ENCODE peak calls at places on chromosomes 4 and X, in five cellular contexts. One of them, this sample, is unnamed.

GRCh38 chrX:133699023-133699728 is 283.9 kb upstream of the GPC4 start:
- DNase-seq in stimulated activated naive CD8-positive, alpha-beta T cell treated with anti-CD3 and anti-CD28 coated beads, Interleukin-15, Interleukin-2, amounts not matched to agents 100 U/mL and 50 U/mL, for 24 hours: no peak
- DNase-seq in NCI-H1105: no peak
- DNase-seq in tibial nerve: no peak
- DNase-seq in effector CD4-positive, alpha-beta T cell: no peak
- DNase-seq in this sample: no peak

GRCh38 chrX:107025538-107025937 is 25.5 kb upstream of the MORC4 start:
- DNase-seq in stimulated activated naive CD8-positive, alpha-beta T cell treated with anti-CD3 and anti-CD28 coated beads, Interleukin-15, Interleukin-2, amounts not matched to agents 100 U/mL and 50 U/mL, for 24 hours: no peak
- DNase-seq in NCI-H1105: no peak
- DNase-seq in tibial nerve: no peak
- DNase-seq in effector CD4-positive, alpha-beta T cell: no peak
- DNase-seq in this sample: no peak

GRCh38 chr4:182877326-182877883 is 39.8 kb downstream of the DCTD start:
- DNase-seq in stimulated activated naive CD8-positive, alpha-beta T cell treated with anti-CD3 and anti-CD28 coated beads, Interleukin-15, Interleukin-2, amounts not matched to agents 100 U/mL and 50 U/mL, for 24 hours: no peak
- DNase-seq in NCI-H1105: no peak
- DNase-seq in tibial nerve: no peak
- DNase-seq in effector CD4-positive, alpha-beta T cell: no peak
- DNase-seq in this sample: no peak

GRCh38 chrX:9466711-9467110 is 1.9 kb downstream of the TBL1X start:
- DNase-seq in stimulated activated naive CD8-positive, alpha-beta T cell treated with anti-CD3 and anti-CD28 coated beads, Interleukin-15, Interleukin-2, amounts not matched to agents 100 U/mL and 50 U/mL, for 24 hours: no peak
- DNase-seq in NCI-H1105: no peak
- DNase-seq in tibial nerve: no peak
- DNase-seq in effector CD4-positive, alpha-beta T cell: no peak
- DNase-seq in this sample: no peak

GRCh38 chr4:77481856-77482255 is 123.8 kb upstream of the CXCL13 start:
- DNase-seq in stimulated activated naive CD8-positive, alpha-beta T cell treated with anti-CD3 and anti-CD28 coated beads, Interleukin-15, Interleukin-2, amounts not matched to agents 100 U/mL and 50 U/mL, for 24 hours: no peak
- DNase-seq in NCI-H1105: no peak
- DNase-seq in tibial nerve: no peak
- DNase-seq in effector CD4-positive, alpha-beta T cell: no peak
- DNase-seq in this sample: no peak

GRCh38 chrX:108224727-108225455 is 133.3 kb downstream of the ATG4A start:
- DNase-seq in stimulated activated naive CD8-positive, alpha-beta T cell treated with anti-CD3 and anti-CD28 coated beads, Interleukin-15, Interleukin-2, amounts not matched to agents 100 U/mL and 50 U/mL, for 24 hours: no peak
- DNase-seq in NCI-H1105: no peak
- DNase-seq in tibial nerve: no peak
- DNase-seq in effector CD4-positive, alpha-beta T cell: no peak
- DNase-seq in this sample: no peak

GRCh38 chr4:48879561-48880442 is 26.8 kb downstream of the OCIAD2 start:
- DNase-seq in stimulated activated naive CD8-positive, alpha-beta T cell treated with anti-CD3 and anti-CD28 coated beads, Interleukin-15, Interleukin-2, amounts not matched to agents 100 U/mL and 50 U/mL, for 24 hours: no peak
- DNase-seq in NCI-H1105: no peak
- DNase-seq in tibial nerve: no peak
- DNase-seq in effector CD4-positive, alpha-beta T cell: no peak
- DNase-seq in this sample: no peak

GRCh38 chr4:7280906-7281305 is 88.6 kb downstream of the SORCS2 start:
- DNase-seq in stimulated activated naive CD8-positive, alpha-beta T cell treated with anti-CD3 and anti-CD28 coated beads, Interleukin-15, Interleukin-2, amounts not matched to agents 100 U/mL and 50 U/mL, for 24 hours: no peak
- DNase-seq in NCI-H1105: peak; percentile 68
- DNase-seq in tibial nerve: no peak
- DNase-seq in effector CD4-positive, alpha-beta T cell: no peak
- DNase-seq in this sample: no peak

GRCh38 chr4:142551513-142552280 is 294.4 kb downstream of the INPP4B start:
- DNase-seq in stimulated activated naive CD8-positive, alpha-beta T cell treated with anti-CD3 and anti-CD28 coated beads, Interleukin-15, Interleukin-2, amounts not matched to agents 100 U/mL and 50 U/mL, for 24 hours: no peak
- DNase-seq in NCI-H1105: no peak
- DNase-seq in tibial nerve: no peak
- DNase-seq in effector CD4-positive, alpha-beta T cell: no peak
- DNase-seq in this sample: no peak

GRCh38 chrX:65920620-65921019 is 119.3 kb downstream of the VSIG4 start:
- DNase-seq in stimulated activated naive CD8-positive, alpha-beta T cell treated with anti-CD3 and anti-CD28 coated beads, Interleukin-15, Interleukin-2, amounts not matched to agents 100 U/mL and 50 U/mL, for 24 hours: no peak
- DNase-seq in NCI-H1105: peak; percentile 75
- DNase-seq in tibial nerve: no peak
- DNase-seq in effector CD4-positive, alpha-beta T cell: no peak
- DNase-seq in this sample: no peak

GRCh38 chr4:177455591-177455990 is 13.4 kb upstream of the AGA start:
- DNase-seq in stimulated activated naive CD8-positive, alpha-beta T cell treated with anti-CD3 and anti-CD28 coated beads, Interleukin-15, Interleukin-2, amounts not matched to agents 100 U/mL and 50 U/mL, for 24 hours: no peak
- DNase-seq in NCI-H1105: peak; percentile 12
- DNase-seq in tibial nerve: no peak
- DNase-seq in effector CD4-positive, alpha-beta T cell: no peak
- DNase-seq in this sample: no peak

GRCh38 chr4:1974836-1975235 is 33.9 kb downstream of the NELFA start:
- DNase-seq in stimulated activated naive CD8-positive, alpha-beta T cell treated with anti-CD3 and anti-CD28 coated beads, Interleukin-15, Interleukin-2, amounts not matched to agents 100 U/mL and 50 U/mL, for 24 hours: no peak
- DNase-seq in NCI-H1105: no peak
- DNase-seq in tibial nerve: no peak
- DNase-seq in effector CD4-positive, alpha-beta T cell: no peak
- DNase-seq in this sample: no peak

GRCh38 chr4:176735300-176735699 is 57.4 kb downstream of the VEGFC start:
- DNase-seq in stimulated activated naive CD8-positive, alpha-beta T cell treated with anti-CD3 and anti-CD28 coated beads, Interleukin-15, Interleukin-2, amounts not matched to agents 100 U/mL and 50 U/mL, for 24 hours: no peak
- DNase-seq in NCI-H1105: no peak
- DNase-seq in tibial nerve: no peak
- DNase-seq in effector CD4-positive, alpha-beta T cell: no peak
- DNase-seq in this sample: no peak

GRCh38 chr4:53906786-53907185 is 157.6 kb downstream of the CHIC2 start:
- DNase-seq in stimulated activated naive CD8-positive, alpha-beta T cell treated with anti-CD3 and anti-CD28 coated beads, Interleukin-15, Interleukin-2, amounts not matched to agents 100 U/mL and 50 U/mL, for 24 hours: no peak
- DNase-seq in NCI-H1105: no peak
- DNase-seq in tibial nerve: no peak
- DNase-seq in effector CD4-positive, alpha-beta T cell: no peak
- DNase-seq in this sample: no peak

GRCh38 chr4:4443821-4444220 is 56.9 kb downstream of the NSG1 start:
- DNase-seq in stimulated activated naive CD8-positive, alpha-beta T cell treated with anti-CD3 and anti-CD28 coated beads, Interleukin-15, Interleukin-2, amounts not matched to agents 100 U/mL and 50 U/mL, for 24 hours: no peak
- DNase-seq in NCI-H1105: no peak
- DNase-seq in tibial nerve: no peak
- DNase-seq in effector CD4-positive, alpha-beta T cell: no peak
- DNase-seq in this sample: no peak

GRCh38 chr4:161554372-161554990 is 609.3 kb downstream of the FSTL5 start:
- DNase-seq in stimulated activated naive CD8-positive, alpha-beta T cell treated with anti-CD3 and anti-CD28 coated beads, Interleukin-15, Interleukin-2, amounts not matched to agents 100 U/mL and 50 U/mL, for 24 hours: no peak
- DNase-seq in NCI-H1105: no peak
- DNase-seq in tibial nerve: no peak
- DNase-seq in effector CD4-positive, alpha-beta T cell: no peak
- DNase-seq in this sample: no peak

GRCh38 chr4:119260528-119260927 is 48.0 kb downstream of the USP53 start:
- DNase-seq in stimulated activated naive CD8-positive, alpha-beta T cell treated with anti-CD3 and anti-CD28 coated beads, Interleukin-15, Interleukin-2, amounts not matched to agents 100 U/mL and 50 U/mL, for 24 hours: no peak
- DNase-seq in NCI-H1105: no peak
- DNase-seq in tibial nerve: no peak
- DNase-seq in effector CD4-positive, alpha-beta T cell: no peak
- DNase-seq in this sample: no peak

GRCh38 chr4:26288308-26288982 is 32.4 kb upstream of the RBPJ start:
- DNase-seq in stimulated activated naive CD8-positive, alpha-beta T cell treated with anti-CD3 and anti-CD28 coated beads, Interleukin-15, Interleukin-2, amounts not matched to agents 100 U/mL and 50 U/mL, for 24 hours: peak; percentile 20
- DNase-seq in NCI-H1105: no peak
- DNase-seq in tibial nerve: no peak
- DNase-seq in effector CD4-positive, alpha-beta T cell: no peak
- DNase-seq in this sample: peak; percentile 74

GRCh38 chrX:12241026-12241425 is 102.8 kb downstream of the FRMPD4 start:
- DNase-seq in stimulated activated naive CD8-positive, alpha-beta T cell treated with anti-CD3 and anti-CD28 coated beads, Interleukin-15, Interleukin-2, amounts not matched to agents 100 U/mL and 50 U/mL, for 24 hours: no peak
- DNase-seq in NCI-H1105: no peak
- DNase-seq in tibial nerve: no peak
- DNase-seq in effector CD4-positive, alpha-beta T cell: no peak
- DNase-seq in this sample: no peak

GRCh38 chrX:9928083-9928482 is 39.1 kb upstream of the CLDN34 start:
- DNase-seq in stimulated activated naive CD8-positive, alpha-beta T cell treated with anti-CD3 and anti-CD28 coated beads, Interleukin-15, Interleukin-2, amounts not matched to agents 100 U/mL and 50 U/mL, for 24 hours: no peak
- DNase-seq in NCI-H1105: peak; percentile 41
- DNase-seq in tibial nerve: no peak
- DNase-seq in effector CD4-positive, alpha-beta T cell: no peak
- DNase-seq in this sample: no peak

GRCh38 chr4:174592985-174593335 is 70.7 kb upstream of the HPGD start:
- DNase-seq in stimulated activated naive CD8-positive, alpha-beta T cell treated with anti-CD3 and anti-CD28 coated beads, Interleukin-15, Interleukin-2, amounts not matched to agents 100 U/mL and 50 U/mL, for 24 hours: no peak
- DNase-seq in NCI-H1105: no peak
- DNase-seq in tibial nerve: no peak
- DNase-seq in effector CD4-positive, alpha-beta T cell: no peak
- DNase-seq in this sample: no peak

GRCh38 chrX:13377537-13377936 is 57.7 kb upstream of the ATXN3L start:
- DNase-seq in stimulated activated naive CD8-positive, alpha-beta T cell treated with anti-CD3 and anti-CD28 coated beads, Interleukin-15, Interleukin-2, amounts not matched to agents 100 U/mL and 50 U/mL, for 24 hours: no peak
- DNase-seq in NCI-H1105: no peak
- DNase-seq in tibial nerve: no peak
- DNase-seq in effector CD4-positive, alpha-beta T cell: no peak
- DNase-seq in this sample: no peak

GRCh38 chr4:137425281-137425680 is 107.0 kb downstream of the PCDH18 start:
- DNase-seq in stimulated activated naive CD8-positive, alpha-beta T cell treated with anti-CD3 and anti-CD28 coated beads, Interleukin-15, Interleukin-2, amounts not matched to agents 100 U/mL and 50 U/mL, for 24 hours: no peak
- DNase-seq in NCI-H1105: no peak
- DNase-seq in tibial nerve: no peak
- DNase-seq in effector CD4-positive, alpha-beta T cell: no peak
- DNase-seq in this sample: no peak

GRCh38 chrX:21586001-21586400 is 72.1 kb downstream of the KLHL34 start:
- DNase-seq in stimulated activated naive CD8-positive, alpha-beta T cell treated with anti-CD3 and anti-CD28 coated beads, Interleukin-15, Interleukin-2, amounts not matched to agents 100 U/mL and 50 U/mL, for 24 hours: no peak
- DNase-seq in NCI-H1105: no peak
- DNase-seq in tibial nerve: no peak
- DNase-seq in effector CD4-positive, alpha-beta T cell: no peak
- DNase-seq in this sample: no peak

GRCh38 chr4:183961772-183962171 is 56.7 kb downstream of the STOX2 start:
- DNase-seq in stimulated activated naive CD8-positive, alpha-beta T cell treated with anti-CD3 and anti-CD28 coated beads, Interleukin-15, Interleukin-2, amounts not matched to agents 100 U/mL and 50 U/mL, for 24 hours: no peak
- DNase-seq in NCI-H1105: peak; percentile 38
- DNase-seq in tibial nerve: no peak
- DNase-seq in effector CD4-positive, alpha-beta T cell: no peak
- DNase-seq in this sample: no peak

GRCh38 chr4:77220841-77221613 is 64.0 kb downstream of the CCNG2 start:
- DNase-seq in stimulated activated naive CD8-positive, alpha-beta T cell treated with anti-CD3 and anti-CD28 coated beads, Interleukin-15, Interleukin-2, amounts not matched to agents 100 U/mL and 50 U/mL, for 24 hours: no peak
- DNase-seq in NCI-H1105: no peak
- DNase-seq in tibial nerve: no peak
- DNase-seq in effector CD4-positive, alpha-beta T cell: no peak
- DNase-seq in this sample: no peak

GRCh38 chr4:64584125-64584524 is 174.9 kb upstream of the TECRL start:
- DNase-seq in stimulated activated naive CD8-positive, alpha-beta T cell treated with anti-CD3 and anti-CD28 coated beads, Interleukin-15, Interleukin-2, amounts not matched to agents 100 U/mL and 50 U/mL, for 24 hours: no peak
- DNase-seq in NCI-H1105: no peak
- DNase-seq in tibial nerve: no peak
- DNase-seq in effector CD4-positive, alpha-beta T cell: no peak
- DNase-seq in this sample: no peak

GRCh38 chrX:2629316-2630168 is 61.6 kb upstream of the CD99 start:
- DNase-seq in stimulated activated naive CD8-positive, alpha-beta T cell treated with anti-CD3 and anti-CD28 coated beads, Interleukin-15, Interleukin-2, amounts not matched to agents 100 U/mL and 50 U/mL, for 24 hours: no peak
- DNase-seq in NCI-H1105: no peak
- DNase-seq in tibial nerve: no peak
- DNase-seq in effector CD4-positive, alpha-beta T cell: peak; percentile 15
- DNase-seq in this sample: peak; percentile 28

This sample was measured in activated CD4-positive, alpha-beta memory T cell treated with anti-CD3 and anti-CD28 coated beads for 36 hours.